ENCODE peak calls at places on chromosomes 4 and X, in eight cellular contexts. One of them, this sample, is unnamed.
A peak's percentile ranks its signal among the peaks of the same experiment; 100 is the strongest.

GRCh38 chrX:103687696-103688191 is 1.2 kb upstream of the MORF4L2 start:
- DNase-seq in left ventricle myocardium inferior: peak; percentile 37
- DNase-seq in CD8-positive, alpha-beta memory T cell: peak; percentile 14
- DNase-seq in Caco-2: peak; percentile 76
- DNase-seq in suprapubic skin: peak; percentile 76
- DNase-seq in H9: peak; percentile 84
- DNase-seq in heart right ventricle: peak; percentile 28
- DNase-seq in heart left ventricle: peak; percentile 68
- DNase-seq in this sample: peak; percentile 81

GRCh38 chr4:2817701-2818350 is 24.9 kb downstream of the SH3BP2 start:
- DNase-seq in left ventricle myocardium inferior: no peak
- DNase-seq in CD8-positive, alpha-beta memory T cell: no peak
- DNase-seq in Caco-2: peak; percentile 73
- DNase-seq in suprapubic skin: no peak
- DNase-seq in H9: peak; percentile 65
- DNase-seq in heart right ventricle: peak; percentile 28
- DNase-seq in heart left ventricle: no peak
- DNase-seq in this sample: no peak

GRCh38 chrX:30301977-30302376 is 7.2 kb downstream of the NR0B1 start:
- DNase-seq in left ventricle myocardium inferior: no peak
- DNase-seq in CD8-positive, alpha-beta memory T cell: no peak
- DNase-seq in Caco-2: no peak
- DNase-seq in suprapubic skin: no peak
- DNase-seq in H9: no peak
- DNase-seq in heart right ventricle: no peak
- DNase-seq in heart left ventricle: no peak
- DNase-seq in this sample: no peak

GRCh38 chr4:182219400-182219799 is 23.8 kb upstream of the TENM3 start:
- DNase-seq in left ventricle myocardium inferior: no peak
- DNase-seq in CD8-positive, alpha-beta memory T cell: no peak
- DNase-seq in Caco-2: no peak
- DNase-seq in suprapubic skin: no peak
- DNase-seq in H9: no peak
- DNase-seq in heart right ventricle: no peak
- DNase-seq in heart left ventricle: no peak
- DNase-seq in this sample: no peak

GRCh38 chrX:13029831-13030771 is 14.3 kb downstream of the FAM9C start:
- DNase-seq in left ventricle myocardium inferior: no peak
- DNase-seq in CD8-positive, alpha-beta memory T cell: no peak
- DNase-seq in Caco-2: peak; percentile 48
- DNase-seq in suprapubic skin: no peak
- DNase-seq in H9: peak; percentile 57
- DNase-seq in heart right ventricle: no peak
- DNase-seq in heart left ventricle: no peak
- DNase-seq in this sample: no peak

GRCh38 chrX:108036298-108036973 is 8.4 kb upstream of the VSIG1 start:
- DNase-seq in left ventricle myocardium inferior: no peak
- DNase-seq in CD8-positive, alpha-beta memory T cell: no peak
- DNase-seq in Caco-2: peak; percentile 64
- DNase-seq in suprapubic skin: no peak
- DNase-seq in H9: no peak
- DNase-seq in heart right ventricle: no peak
- DNase-seq in heart left ventricle: no peak
- DNase-seq in this sample: no peak

GRCh38 chr4:7261174-7261573 is 68.8 kb downstream of the SORCS2 start:
- DNase-seq in left ventricle myocardium inferior: no peak
- DNase-seq in CD8-positive, alpha-beta memory T cell: no peak
- DNase-seq in Caco-2: no peak
- DNase-seq in suprapubic skin: no peak
- DNase-seq in H9: no peak
- DNase-seq in heart right ventricle: no peak
- DNase-seq in heart left ventricle: no peak
- DNase-seq in this sample: no peak

GRCh38 chr4:86940920-86941460 is 6.2 kb downstream of the AFF1 start:
- DNase-seq in left ventricle myocardium inferior: no peak
- DNase-seq in CD8-positive, alpha-beta memory T cell: no peak
- DNase-seq in Caco-2: no peak
- DNase-seq in suprapubic skin: no peak
- DNase-seq in H9: no peak
- DNase-seq in heart right ventricle: no peak
- DNase-seq in heart left ventricle: no peak
- DNase-seq in this sample: no peak

GRCh38 chr4:154490261-154490588 is 1.4 kb downstream of the DCHS2 start:
- DNase-seq in left ventricle myocardium inferior: no peak
- DNase-seq in CD8-positive, alpha-beta memory T cell: no peak
- DNase-seq in Caco-2: no peak
- DNase-seq in suprapubic skin: no peak
- DNase-seq in H9: peak; percentile 49
- DNase-seq in heart right ventricle: no peak
- DNase-seq in heart left ventricle: no peak
- DNase-seq in this sample: no peak

GRCh38 chrX:150312931-150313330 is 50.2 kb upstream of the MAMLD1 start:
- DNase-seq in left ventricle myocardium inferior: no peak
- DNase-seq in CD8-positive, alpha-beta memory T cell: no peak
- DNase-seq in Caco-2: no peak
- DNase-seq in suprapubic skin: no peak
- DNase-seq in H9: no peak
- DNase-seq in heart right ventricle: no peak
- DNase-seq in heart left ventricle: no peak
- DNase-seq in this sample: no peak

GRCh38 chr4:83738895-83739294 is 203.0 kb downstream of the GPAT3 start:
- DNase-seq in left ventricle myocardium inferior: no peak
- DNase-seq in CD8-positive, alpha-beta memory T cell: no peak
- DNase-seq in Caco-2: no peak
- DNase-seq in suprapubic skin: no peak
- DNase-seq in H9: no peak
- DNase-seq in heart right ventricle: no peak
- DNase-seq in heart left ventricle: no peak
- DNase-seq in this sample: no peak

GRCh38 chr4:5142726-5143125 is 91.4 kb downstream of the STK32B start:
- DNase-seq in left ventricle myocardium inferior: no peak
- DNase-seq in CD8-positive, alpha-beta memory T cell: no peak
- DNase-seq in Caco-2: peak; percentile 39
- DNase-seq in suprapubic skin: no peak
- DNase-seq in H9: peak; percentile 57
- DNase-seq in heart right ventricle: no peak
- DNase-seq in heart left ventricle: no peak
- DNase-seq in this sample: no peak

GRCh38 chrX:69177511-69178162 is 12.4 kb upstream of the PJA1 start:
- DNase-seq in left ventricle myocardium inferior: no peak
- DNase-seq in CD8-positive, alpha-beta memory T cell: no peak
- DNase-seq in Caco-2: no peak
- DNase-seq in suprapubic skin: no peak
- DNase-seq in H9: no peak
- DNase-seq in heart right ventricle: no peak
- DNase-seq in heart left ventricle: no peak
- DNase-seq in this sample: no peak

GRCh38 chrX:38927592-38927991 is 126.3 kb downstream of the MID1IP1 start:
- DNase-seq in left ventricle myocardium inferior: no peak
- DNase-seq in CD8-positive, alpha-beta memory T cell: no peak
- DNase-seq in Caco-2: no peak
- DNase-seq in suprapubic skin: no peak
- DNase-seq in H9: no peak
- DNase-seq in heart right ventricle: no peak
- DNase-seq in heart left ventricle: no peak
- DNase-seq in this sample: no peak

GRCh38 chr4:142687547-142688275 is 158.4 kb downstream of the INPP4B start:
- DNase-seq in left ventricle myocardium inferior: no peak
- DNase-seq in CD8-positive, alpha-beta memory T cell: no peak
- DNase-seq in Caco-2: no peak
- DNase-seq in suprapubic skin: no peak
- DNase-seq in H9: no peak
- DNase-seq in heart right ventricle: no peak
- DNase-seq in heart left ventricle: no peak
- DNase-seq in this sample: no peak

GRCh38 chr4:185839204-185839712 is 27.3 kb upstream of the SORBS2 start:
- DNase-seq in left ventricle myocardium inferior: peak; percentile 48
- DNase-seq in CD8-positive, alpha-beta memory T cell: no peak
- DNase-seq in Caco-2: peak; percentile 24
- DNase-seq in suprapubic skin: no peak
- DNase-seq in H9: peak; percentile 90
- DNase-seq in heart right ventricle: peak; percentile 52
- DNase-seq in heart left ventricle: peak; percentile 72
- DNase-seq in this sample: no peak

GRCh38 chr4:185838104-185838452 is 26.1 kb upstream of the SORBS2 start:
- DNase-seq in left ventricle myocardium inferior: no peak
- DNase-seq in CD8-positive, alpha-beta memory T cell: no peak
- DNase-seq in Caco-2: no peak
- DNase-seq in suprapubic skin: no peak
- DNase-seq in H9: peak; percentile 76
- DNase-seq in heart right ventricle: no peak
- DNase-seq in heart left ventricle: no peak
- DNase-seq in this sample: no peak

GRCh38 chr4:185837415-185838103 is 25.6 kb upstream of the SORBS2 start:
- DNase-seq in left ventricle myocardium inferior: no peak
- DNase-seq in CD8-positive, alpha-beta memory T cell: no peak
- DNase-seq in Caco-2: no peak
- DNase-seq in suprapubic skin: no peak
- DNase-seq in H9: no peak
- DNase-seq in heart right ventricle: no peak
- DNase-seq in heart left ventricle: no peak
- DNase-seq in this sample: no peak

GRCh38 chr4:185839770-185840169 is 27.8 kb upstream of the SORBS2 start:
- DNase-seq in left ventricle myocardium inferior: no peak
- DNase-seq in CD8-positive, alpha-beta memory T cell: no peak
- DNase-seq in Caco-2: no peak
- DNase-seq in suprapubic skin: no peak
- DNase-seq in H9: no peak
- DNase-seq in heart right ventricle: no peak
- DNase-seq in heart left ventricle: no peak
- DNase-seq in this sample: no peak

GRCh38 chr4:185838514-185839203 is 26.7 kb upstream of the SORBS2 start:
- DNase-seq in left ventricle myocardium inferior: no peak
- DNase-seq in CD8-positive, alpha-beta memory T cell: no peak
- DNase-seq in Caco-2: no peak
- DNase-seq in suprapubic skin: no peak
- DNase-seq in H9: no peak
- DNase-seq in heart right ventricle: no peak
- DNase-seq in heart left ventricle: no peak
- DNase-seq in this sample: no peak
- H3K4me1 ChIP-seq in left ventricle myocardium inferior: peaks cover 45% of the 10 kb centered on the region
- H3K4me1 ChIP-seq in CD8-positive, alpha-beta memory T cell: no peaks in the 10 kb centered on the region
- H3K4me1 ChIP-seq in Caco-2: peaks cover 45% of the 10 kb centered on the region
- H3K4me1 ChIP-seq in suprapubic skin: peaks cover 17% of the 10 kb centered on the region
- H3K4me1 ChIP-seq in H9: peaks cover 26% of the 10 kb centered on the region
- H3K4me1 ChIP-seq in heart right ventricle: peaks cover 50% of the 10 kb centered on the region
- H3K4me1 ChIP-seq in heart left ventricle: peaks cover 46% of the 10 kb centered on the region
- H3K4me1 ChIP-seq in this sample: peaks cover 6% of the 10 kb centered on the region

GRCh38 chr4:112766422-112766821 is 129.5 kb downstream of the LARP7 start:
- DNase-seq in left ventricle myocardium inferior: no peak
- DNase-seq in CD8-positive, alpha-beta memory T cell: no peak
- DNase-seq in Caco-2: peak; percentile 42
- DNase-seq in suprapubic skin: no peak
- DNase-seq in H9: no peak
- DNase-seq in heart right ventricle: no peak
- DNase-seq in heart left ventricle: no peak
- DNase-seq in this sample: no peak
- H3K4me1 ChIP-seq in left ventricle myocardium inferior: peaks cover 9% of the 10 kb centered on the region
- H3K4me1 ChIP-seq in CD8-positive, alpha-beta memory T cell: no peaks in the 10 kb centered on the region
- H3K4me1 ChIP-seq in Caco-2: peaks cover 3% of the 10 kb centered on the region
- H3K4me1 ChIP-seq in suprapubic skin: peaks cover 3% of the 10 kb centered on the region
- H3K4me1 ChIP-seq in H9: no peaks in the 10 kb centered on the region
- H3K4me1 ChIP-seq in heart right ventricle: no peaks in the 10 kb centered on the region
- H3K4me1 ChIP-seq in heart left ventricle: no peaks in the 10 kb centered on the region
- H3K4me1 ChIP-seq in this sample: no peaks in the 10 kb centered on the region

GRCh38 chr4:94536649-94537464 is 85.1 kb downstream of the PDLIM5 start:
- DNase-seq in left ventricle myocardium inferior: no peak
- DNase-seq in CD8-positive, alpha-beta memory T cell: no peak
- DNase-seq in Caco-2: no peak
- DNase-seq in suprapubic skin: no peak
- DNase-seq in H9: no peak
- DNase-seq in heart right ventricle: no peak
- DNase-seq in heart left ventricle: no peak
- DNase-seq in this sample: no peak
- H3K4me1 ChIP-seq in left ventricle myocardium inferior: peaks cover 99% of the 10 kb centered on the region
- H3K4me1 ChIP-seq in CD8-positive, alpha-beta memory T cell: no peaks in the 10 kb centered on the region
- H3K4me1 ChIP-seq in Caco-2: peaks cover 88% of the 10 kb centered on the region
- H3K4me1 ChIP-seq in suprapubic skin: peaks cover 77% of the 10 kb centered on the region
- H3K4me1 ChIP-seq in H9: peaks cover 20% of the 10 kb centered on the region
- H3K4me1 ChIP-seq in heart right ventricle: peaks cover 95% of the 10 kb centered on the region
- H3K4me1 ChIP-seq in heart left ventricle: peaks cover 95% of the 10 kb centered on the region
- H3K4me1 ChIP-seq in this sample: peaks cover 55% of the 10 kb centered on the region

GRCh38 chr4:42488114-42488513 is 90.8 kb downstream of the SHISA3 start:
- DNase-seq in left ventricle myocardium inferior: no peak
- DNase-seq in CD8-positive, alpha-beta memory T cell: no peak
- DNase-seq in Caco-2: no peak
- DNase-seq in suprapubic skin: no peak
- DNase-seq in H9: no peak
- DNase-seq in heart right ventricle: no peak
- DNase-seq in heart left ventricle: no peak
- DNase-seq in this sample: no peak
- H3K4me1 ChIP-seq in left ventricle myocardium inferior: no peaks in the 10 kb centered on the region
- H3K4me1 ChIP-seq in CD8-positive, alpha-beta memory T cell: no peaks in the 10 kb centered on the region
- H3K4me1 ChIP-seq in Caco-2: peaks cover 6% of the 10 kb centered on the region
- H3K4me1 ChIP-seq in suprapubic skin: peaks cover 3% of the 10 kb centered on the region
- H3K4me1 ChIP-seq in H9: peaks cover 20% of the 10 kb centered on the region
- H3K4me1 ChIP-seq in heart right ventricle: no peaks in the 10 kb centered on the region
- H3K4me1 ChIP-seq in heart left ventricle: no peaks in the 10 kb centered on the region
- H3K4me1 ChIP-seq in this sample: no peaks in the 10 kb centered on the region

GRCh38 chr4:159267023-159267939 is 164.4 kb downstream of the RAPGEF2 start:
- DNase-seq in left ventricle myocardium inferior: no peak
- DNase-seq in CD8-positive, alpha-beta memory T cell: no peak
- DNase-seq in Caco-2: no peak
- DNase-seq in suprapubic skin: no peak
- DNase-seq in H9: no peak
- DNase-seq in heart right ventricle: no peak
- DNase-seq in heart left ventricle: no peak
- DNase-seq in this sample: no peak
- H3K4me1 ChIP-seq in left ventricle myocardium inferior: peaks cover 99% of the 10 kb centered on the region
- H3K4me1 ChIP-seq in CD8-positive, alpha-beta memory T cell: no peaks in the 10 kb centered on the region
- H3K4me1 ChIP-seq in Caco-2: peaks cover 3% of the 10 kb centered on the region
- H3K4me1 ChIP-seq in suprapubic skin: peaks cover 32% of the 10 kb centered on the region
- H3K4me1 ChIP-seq in H9: peaks cover 5% of the 10 kb centered on the region
- H3K4me1 ChIP-seq in heart right ventricle: peaks cover 90% of the 10 kb centered on the region
- H3K4me1 ChIP-seq in heart left ventricle: peaks cover 95% of the 10 kb centered on the region
- H3K4me1 ChIP-seq in this sample: peaks cover 6% of the 10 kb centered on the region

DNA sequence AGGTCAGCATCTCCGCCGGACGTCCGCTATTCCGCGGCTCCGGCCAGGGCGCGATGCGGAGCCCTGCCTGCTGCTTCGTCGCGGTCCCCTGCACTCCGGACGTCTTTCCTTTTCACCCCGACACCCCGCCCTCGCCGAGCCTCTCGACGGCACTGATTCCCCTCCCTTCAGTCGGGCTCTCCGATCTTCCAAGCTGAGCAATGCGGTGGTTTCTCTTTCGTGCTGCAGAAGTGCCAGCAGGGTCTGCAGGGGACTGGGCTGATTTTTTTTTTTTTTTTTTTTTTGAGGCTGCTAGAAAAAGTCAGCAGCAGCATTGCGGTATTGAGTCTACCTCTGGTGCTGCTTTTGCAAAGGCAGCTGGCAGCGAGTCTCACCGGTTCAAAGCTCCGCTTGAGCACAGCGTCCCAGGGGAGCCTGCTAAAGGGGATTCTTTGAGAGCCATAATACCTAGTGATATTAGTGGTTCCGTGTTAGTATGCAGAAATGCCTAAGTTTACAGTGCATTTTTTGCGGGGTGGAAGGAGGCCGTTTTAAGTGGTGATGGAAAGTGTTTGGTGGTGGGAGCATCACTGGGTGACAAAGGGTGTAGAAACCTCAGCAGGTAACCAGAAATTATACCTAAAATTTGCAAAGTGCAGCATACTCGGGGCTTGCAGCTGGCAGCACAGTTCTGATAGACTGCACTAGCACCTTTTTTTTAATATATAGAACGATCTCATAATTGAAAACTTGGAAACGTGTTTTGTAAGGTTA is 969 bp downstream of the STIM2 start:
- DNase-seq in left ventricle myocardium inferior: peak; percentile 76
- DNase-seq in CD8-positive, alpha-beta memory T cell: peak; percentile 63
- DNase-seq in Caco-2: peak; percentile 58
- DNase-seq in suprapubic skin: peak; percentile 84
- DNase-seq in H9: peak; percentile 58
- DNase-seq in heart right ventricle: peak; percentile 73
- DNase-seq in heart left ventricle: peak; percentile 78
- DNase-seq in this sample: peak; percentile 68
- H3K4me1 ChIP-seq in left ventricle myocardium inferior: peaks cover 87% of the 10 kb centered on the region
- H3K4me1 ChIP-seq in CD8-positive, alpha-beta memory T cell: peaks cover 67% of the 10 kb centered on the region
- H3K4me1 ChIP-seq in Caco-2: peaks cover 11% of the 10 kb centered on the region
- H3K4me1 ChIP-seq in suprapubic skin: peaks cover 65% of the 10 kb centered on the region
- H3K4me1 ChIP-seq in H9: peaks cover 3% of the 10 kb centered on the region
- H3K4me1 ChIP-seq in heart right ventricle: peaks cover 67% of the 10 kb centered on the region
- H3K4me1 ChIP-seq in heart left ventricle: peaks cover 57% of the 10 kb centered on the region
- H3K4me1 ChIP-seq in this sample: peaks cover 7% of the 10 kb centered on the region

This sample was measured in ascending aorta.